ENCODE peak calls at places on chromosomes 2 and 18, in six cellular contexts. O is NB4, J is G401, H is AML-193, S is RWPE1, U is astrocyte of the spinal cord. P is an unnamed sample.

GRCh38 chr2:157438907-157439791 is 4.7 kb downstream of the CYTIP start:
- DNase-seq in O (peak), J (no peak), H (peak), S (no peak), U (no peak), P (no peak)

GRCh38 chr2:233814063-233814435 is 35.9 kb downstream of the MROH2A start:
- DNase-seq in O (no peak), J (no peak), H (no peak), S (peak), U (no peak), P (no peak)

GRCh38 chr2:96769816-96770215 is 9.1 kb downstream of the CNNM4 start:
- DNase-seq in O (no peak), J (peak), H (no peak), S (no peak), U (no peak), P (no peak)

GRCh38 chr2:24919977-24920812 is at the start of gene ADCY3:
- DNase-seq in O (peak), J (peak), H (no peak), S (peak), U (no peak), P (no peak)

GRCh38 chr2:239163306-239164070 is 237.3 kb downstream of the HDAC4 start:
- DNase-seq in O (no peak), J (no peak), H (no peak), S (no peak), U (no peak), P (no peak)

GRCh38 chr18:55522011-55522410 is 66.0 kb downstream of the TCF4 start:
- DNase-seq in O (peak), J (no peak), H (peak), S (no peak), U (no peak), P (no peak)

GRCh38 chr18:54684786-54685185 is 93.7 kb downstream of the DYNAP start:
- DNase-seq in O (no peak), J (no peak), H (no peak), S (no peak), U (peak), P (no peak)

GRCh38 chr2:122519806-122520205 is 764.4 kb downstream of the TSN start:
- DNase-seq in O (no peak), J (no peak), H (no peak), S (no peak), U (no peak), P (no peak)

GRCh38 chr2:178404380-178404767 is 46.6 kb downstream of the PRKRA start:
- DNase-seq in O (peak), J (no peak), H (peak), S (no peak), U (peak), P (no peak)

GRCh38 chr2:219634951-219635751 is 7.7 kb downstream of the SLC4A3 start:
- DNase-seq in O (no peak), J (no peak), H (no peak), S (no peak), U (no peak), P (no peak)

GRCh38 chr2:214261683-214262082 is 149.2 kb upstream of the VWC2L start:
- DNase-seq in O (no peak), J (no peak), H (no peak), S (no peak), U (no peak), P (no peak)

GRCh38 chr2:32882911-32883810 is 63.6 kb upstream of the LTBP1 start:
- DNase-seq in O (no peak), J (no peak), H (no peak), S (no peak), U (peak), P (no peak)

GRCh38 chr2:9844581-9844980 is 1.3 kb downstream of the TAF1B start:
- DNase-seq in O (peak), J (peak), H (peak), S (peak), U (peak), P (no peak)

GRCh38 chr18:79385749-79386341 is 9.9 kb upstream of the NFATC1 start:
- DNase-seq in O (no peak), J (no peak), H (no peak), S (no peak), U (no peak), P (no peak)

GRCh38 chr2:37302701-37303252 is 21.9 kb downstream of the PRKD3 start:
- DNase-seq in O (no peak), J (no peak), H (no peak), S (no peak), U (no peak), P (no peak)

GRCh38 chr2:128440666-128441340 is 122.1 kb upstream of the HS6ST1 start:
- DNase-seq in O (no peak), J (no peak), H (no peak), S (no peak), U (no peak), P (no peak)

GRCh38 chr2:26346454-26347053 is at the start of gene ADGRF3:
- DNase-seq in O (peak), J (peak), H (peak), S (no peak), U (peak), P (no peak)